ENCODE peak calls at places on chromosomes 4 and X, in seven cellular contexts. One of them, this sample, is unnamed.

GRCh38 chr4:181504846-181505374 is 738.3 kb upstream of the TENM3 start:
- DNase-seq in AG10803: no peak
- DNase-seq in AG08396: no peak
- DNase-seq in GM04504: no peak
- DNase-seq in fibroblast of mammary gland: no peak
- DNase-seq in activated T-helper 1 cell treated with anti-CD3 and anti-CD28 coated beads, Interleukin-12 subunit alpha, Interleukin-12 subunit beta, Interleukin-2, Interleukin-4 antibody, amounts not matched to agents 30 ng/mL and 10 ng/mL and 1 ng/mL, durations not matched to agents 14 hours and 24 hours and 36 hours: no peak
- DNase-seq in HEK293T: no peak
- DNase-seq in this sample: no peak

GRCh38 chr4:48131736-48132135 is 2.3 kb downstream of the TXK start:
- DNase-seq in AG10803: no peak
- DNase-seq in AG08396: no peak
- DNase-seq in GM04504: no peak
- DNase-seq in fibroblast of mammary gland: no peak
- DNase-seq in activated T-helper 1 cell treated with anti-CD3 and anti-CD28 coated beads, Interleukin-12 subunit alpha, Interleukin-12 subunit beta, Interleukin-2, Interleukin-4 antibody, amounts not matched to agents 30 ng/mL and 10 ng/mL and 1 ng/mL, durations not matched to agents 14 hours and 24 hours and 36 hours: no peak
- DNase-seq in HEK293T: no peak
- DNase-seq in this sample: no peak

GRCh38 chrX:33086886-33087285 is 124.5 kb downstream of the DMD start:
- DNase-seq in AG10803: no peak
- DNase-seq in AG08396: no peak
- DNase-seq in GM04504: no peak
- DNase-seq in fibroblast of mammary gland: no peak
- DNase-seq in activated T-helper 1 cell treated with anti-CD3 and anti-CD28 coated beads, Interleukin-12 subunit alpha, Interleukin-12 subunit beta, Interleukin-2, Interleukin-4 antibody, amounts not matched to agents 30 ng/mL and 10 ng/mL and 1 ng/mL, durations not matched to agents 14 hours and 24 hours and 36 hours: no peak
- DNase-seq in HEK293T: no peak
- DNase-seq in this sample: no peak

GRCh38 chr4:102501176-102501634 is at the start of gene NFKB1:
- DNase-seq in AG10803: peak; percentile 81
- DNase-seq in AG08396: peak; percentile 73
- DNase-seq in GM04504: peak; percentile 38
- DNase-seq in fibroblast of mammary gland: peak; percentile 77
- DNase-seq in activated T-helper 1 cell treated with anti-CD3 and anti-CD28 coated beads, Interleukin-12 subunit alpha, Interleukin-12 subunit beta, Interleukin-2, Interleukin-4 antibody, amounts not matched to agents 30 ng/mL and 10 ng/mL and 1 ng/mL, durations not matched to agents 14 hours and 24 hours and 36 hours: peak; percentile 83
- DNase-seq in HEK293T: no peak
- DNase-seq in this sample: peak; percentile 86

GRCh38 chr4:109231331-109231730 is 71.1 kb downstream of the COL25A1 start:
- DNase-seq in AG10803: no peak
- DNase-seq in AG08396: no peak
- DNase-seq in GM04504: no peak
- DNase-seq in fibroblast of mammary gland: no peak
- DNase-seq in activated T-helper 1 cell treated with anti-CD3 and anti-CD28 coated beads, Interleukin-12 subunit alpha, Interleukin-12 subunit beta, Interleukin-2, Interleukin-4 antibody, amounts not matched to agents 30 ng/mL and 10 ng/mL and 1 ng/mL, durations not matched to agents 14 hours and 24 hours and 36 hours: no peak
- DNase-seq in HEK293T: no peak
- DNase-seq in this sample: no peak

GRCh38 chrX:110032534-110033161 is 29.7 kb downstream of the TMEM164 start:
- DNase-seq in AG10803: no peak
- DNase-seq in AG08396: no peak
- DNase-seq in GM04504: no peak
- DNase-seq in fibroblast of mammary gland: no peak
- DNase-seq in activated T-helper 1 cell treated with anti-CD3 and anti-CD28 coated beads, Interleukin-12 subunit alpha, Interleukin-12 subunit beta, Interleukin-2, Interleukin-4 antibody, amounts not matched to agents 30 ng/mL and 10 ng/mL and 1 ng/mL, durations not matched to agents 14 hours and 24 hours and 36 hours: no peak
- DNase-seq in HEK293T: no peak
- DNase-seq in this sample: no peak

GRCh38 chr4:40865696-40866095 is 115.9 kb downstream of the NSUN7 start:
- DNase-seq in AG10803: peak; percentile 33
- DNase-seq in AG08396: no peak
- DNase-seq in GM04504: no peak
- DNase-seq in fibroblast of mammary gland: peak; percentile 18
- DNase-seq in activated T-helper 1 cell treated with anti-CD3 and anti-CD28 coated beads, Interleukin-12 subunit alpha, Interleukin-12 subunit beta, Interleukin-2, Interleukin-4 antibody, amounts not matched to agents 30 ng/mL and 10 ng/mL and 1 ng/mL, durations not matched to agents 14 hours and 24 hours and 36 hours: no peak
- DNase-seq in HEK293T: no peak
- DNase-seq in this sample: no peak

GRCh38 chrX:16671005-16671404 is 21.0 kb downstream of the S100G start:
- DNase-seq in AG10803: peak; percentile 76
- DNase-seq in AG08396: peak; percentile 57
- DNase-seq in GM04504: peak; percentile 63
- DNase-seq in fibroblast of mammary gland: peak; percentile 74
- DNase-seq in activated T-helper 1 cell treated with anti-CD3 and anti-CD28 coated beads, Interleukin-12 subunit alpha, Interleukin-12 subunit beta, Interleukin-2, Interleukin-4 antibody, amounts not matched to agents 30 ng/mL and 10 ng/mL and 1 ng/mL, durations not matched to agents 14 hours and 24 hours and 36 hours: no peak
- DNase-seq in HEK293T: peak; percentile 42
- DNase-seq in this sample: no peak

GRCh38 chr4:108118505-108118904 is 50.2 kb downstream of the LEF1 start:
- DNase-seq in AG10803: no peak
- DNase-seq in AG08396: no peak
- DNase-seq in GM04504: no peak
- DNase-seq in fibroblast of mammary gland: no peak
- DNase-seq in activated T-helper 1 cell treated with anti-CD3 and anti-CD28 coated beads, Interleukin-12 subunit alpha, Interleukin-12 subunit beta, Interleukin-2, Interleukin-4 antibody, amounts not matched to agents 30 ng/mL and 10 ng/mL and 1 ng/mL, durations not matched to agents 14 hours and 24 hours and 36 hours: no peak
- DNase-seq in HEK293T: no peak
- DNase-seq in this sample: peak; percentile 62

This sample was measured in GM06990.